ENCODE peak calls at places on chromosomes 11 and 22, in six cellular contexts. One of them, this sample, is unnamed.

GRCh38 chr11:46625406-46625805 is 8.1 kb downstream of the ATG13 start:
- DNase-seq in neural crest cell: no peak
- DNase-seq in T follicular helper cell: no peak
- DNase-seq in heart right ventricle: no peak
- DNase-seq in T-cell: no peak
- DNase-seq in naive thymus-derived CD8-positive, alpha-beta T cell: no peak
- DNase-seq in this sample: no peak

GRCh38 chr11:23311986-23312940 is 452.0 kb upstream of the CCDC179 start:
- DNase-seq in naive thymus-derived CD8-positive, alpha-beta T cell: no peak
- DNase-seq in heart right ventricle: no peak
- DNase-seq in neural crest cell: no peak
- DNase-seq in T-cell: no peak
- DNase-seq in T follicular helper cell: no peak
- DNase-seq in this sample: no peak

GRCh38 chr22:39877079-39877682 is 16.4 kb downstream of the ENTHD1 start:
- DNase-seq in heart right ventricle: no peak
- DNase-seq in neural crest cell: no peak
- DNase-seq in T follicular helper cell: no peak
- DNase-seq in naive thymus-derived CD8-positive, alpha-beta T cell: no peak
- DNase-seq in T-cell: no peak
- DNase-seq in this sample: no peak

GRCh38 chr11:93085097-93085496 is 112.7 kb downstream of the SLC36A4 start:
- DNase-seq in T follicular helper cell: no peak
- DNase-seq in neural crest cell: no peak
- DNase-seq in heart right ventricle: no peak
- DNase-seq in T-cell: no peak
- DNase-seq in naive thymus-derived CD8-positive, alpha-beta T cell: no peak
- DNase-seq in this sample: no peak

GRCh38 chr11:67369801-67370284 is 3.6 kb downstream of the CLCF1 start:
- DNase-seq in naive thymus-derived CD8-positive, alpha-beta T cell: no peak
- DNase-seq in neural crest cell: no peak
- DNase-seq in heart right ventricle: no peak
- DNase-seq in T follicular helper cell: no peak
- DNase-seq in T-cell: no peak
- DNase-seq in this sample: no peak

GRCh38 chr11:64967376-64967775 is 4.5 kb downstream of the MAJIN start:
- DNase-seq in T follicular helper cell: no peak
- DNase-seq in neural crest cell: no peak
- DNase-seq in T-cell: no peak
- DNase-seq in heart right ventricle: no peak
- DNase-seq in naive thymus-derived CD8-positive, alpha-beta T cell: no peak
- DNase-seq in this sample: no peak

GRCh38 chr11:72058416-72059034 is 21.8 kb downstream of the NUMA1 start:
- DNase-seq in heart right ventricle: no peak
- DNase-seq in neural crest cell: no peak
- DNase-seq in T-cell: no peak
- DNase-seq in naive thymus-derived CD8-positive, alpha-beta T cell: no peak
- DNase-seq in T follicular helper cell: no peak
- DNase-seq in this sample: no peak

GRCh38 chr11:74235121-74235520 is 64.0 kb downstream of the PPME1 start:
- DNase-seq in naive thymus-derived CD8-positive, alpha-beta T cell: no peak
- DNase-seq in neural crest cell: no peak
- DNase-seq in T-cell: no peak
- DNase-seq in T follicular helper cell: no peak
- DNase-seq in heart right ventricle: no peak
- DNase-seq in this sample: no peak

GRCh38 chr11:7924526-7924925 is 6.5 kb downstream of the OR10A6 start:
- DNase-seq in neural crest cell: no peak
- DNase-seq in naive thymus-derived CD8-positive, alpha-beta T cell: no peak
- DNase-seq in heart right ventricle: no peak
- DNase-seq in T-cell: no peak
- DNase-seq in T follicular helper cell: no peak
- DNase-seq in this sample: no peak

GRCh38 chr11:61635787-61636186 is 44.4 kb upstream of the DAGLA start:
- DNase-seq in neural crest cell: no peak
- DNase-seq in T follicular helper cell: no peak
- DNase-seq in heart right ventricle: no peak
- DNase-seq in naive thymus-derived CD8-positive, alpha-beta T cell: no peak
- DNase-seq in T-cell: no peak
- DNase-seq in this sample: no peak

GRCh38 chr22:48356731-48357130 is 1470.9 kb downstream of the BRD1 start:
- DNase-seq in neural crest cell: no peak
- DNase-seq in naive thymus-derived CD8-positive, alpha-beta T cell: no peak
- DNase-seq in T-cell: no peak
- DNase-seq in heart right ventricle: no peak
- DNase-seq in T follicular helper cell: no peak
- DNase-seq in this sample: no peak

GRCh38 chr22:41777749-41778395 is 22.6 kb upstream of the CCDC134 start:
- DNase-seq in naive thymus-derived CD8-positive, alpha-beta T cell: no peak
- DNase-seq in heart right ventricle: no peak
- DNase-seq in neural crest cell: no peak
- DNase-seq in T follicular helper cell: no peak
- DNase-seq in T-cell: no peak
- DNase-seq in this sample: no peak

GRCh38 chr11:66789097-66789890 is 53.9 kb upstream of the RCE1 start:
- DNase-seq in naive thymus-derived CD8-positive, alpha-beta T cell: no peak
- DNase-seq in T follicular helper cell: no peak
- DNase-seq in heart right ventricle: no peak
- DNase-seq in T-cell: no peak
- DNase-seq in neural crest cell: no peak
- DNase-seq in this sample: no peak

GRCh38 chr22:36858966-36859365 is 1.8 kb upstream of the NCF4 start:
- DNase-seq in neural crest cell: no peak
- DNase-seq in T-cell: no peak
- DNase-seq in heart right ventricle: no peak
- DNase-seq in naive thymus-derived CD8-positive, alpha-beta T cell: no peak
- DNase-seq in T follicular helper cell: no peak
- DNase-seq in this sample: no peak

GRCh38 chr22:23591203-23591791 is 11.2 kb upstream of the IGLL1 start:
- DNase-seq in T follicular helper cell: peak; percentile 23
- DNase-seq in heart right ventricle: peak; percentile 26
- DNase-seq in naive thymus-derived CD8-positive, alpha-beta T cell: peak; percentile 58
- DNase-seq in neural crest cell: peak; percentile 81
- DNase-seq in T-cell: peak; percentile 24
- DNase-seq in this sample: peak; percentile 69

GRCh38 chr22:29617922-29618629 is 14.6 kb downstream of the NF2 start:
- DNase-seq in naive thymus-derived CD8-positive, alpha-beta T cell: no peak
- DNase-seq in neural crest cell: no peak
- DNase-seq in T-cell: no peak
- DNase-seq in T follicular helper cell: no peak
- DNase-seq in heart right ventricle: no peak
- DNase-seq in this sample: no peak

GRCh38 chr11:84261707-84262106 is 975.5 kb upstream of the CCDC90B start:
- DNase-seq in naive thymus-derived CD8-positive, alpha-beta T cell: no peak
- DNase-seq in heart right ventricle: no peak
- DNase-seq in neural crest cell: no peak
- DNase-seq in T-cell: no peak
- DNase-seq in T follicular helper cell: no peak
- DNase-seq in this sample: no peak

GRCh38 chr11:128174465-128175101 is 412.8 kb downstream of the ETS1 start:
- DNase-seq in heart right ventricle: no peak
- DNase-seq in naive thymus-derived CD8-positive, alpha-beta T cell: no peak
- DNase-seq in T-cell: no peak
- DNase-seq in neural crest cell: no peak
- DNase-seq in T follicular helper cell: no peak
- DNase-seq in this sample: no peak

GRCh38 chr11:8021920-8022319 is 34.8 kb downstream of the EIF3F start:
- DNase-seq in naive thymus-derived CD8-positive, alpha-beta T cell: no peak
- DNase-seq in heart right ventricle: no peak
- DNase-seq in T-cell: no peak
- DNase-seq in T follicular helper cell: no peak
- DNase-seq in neural crest cell: no peak
- DNase-seq in this sample: no peak

GRCh38 chr11:108122166-108122628 is 830 bp downstream of the ACAT1 start:
- DNase-seq in T follicular helper cell: no peak
- DNase-seq in T-cell: no peak
- DNase-seq in naive thymus-derived CD8-positive, alpha-beta T cell: no peak
- DNase-seq in heart right ventricle: no peak
- DNase-seq in neural crest cell: no peak
- DNase-seq in this sample: no peak

GRCh38 chr11:830295-831131 is 2.2 kb upstream of the CD151 start:
- DNase-seq in T-cell: peak; percentile 40
- DNase-seq in T follicular helper cell: peak; percentile 33
- DNase-seq in neural crest cell: peak; percentile 62
- DNase-seq in heart right ventricle: peak; percentile 81
- DNase-seq in naive thymus-derived CD8-positive, alpha-beta T cell: peak; percentile 62
- DNase-seq in this sample: peak; percentile 90

GRCh38 chr11:3123761-3124733 is 41.1 kb downstream of the OSBPL5 start:
- DNase-seq in T follicular helper cell: no peak
- DNase-seq in naive thymus-derived CD8-positive, alpha-beta T cell: no peak
- DNase-seq in heart right ventricle: peak; percentile 63
- DNase-seq in neural crest cell: no peak
- DNase-seq in T-cell: no peak
- DNase-seq in this sample: peak; percentile 91

GRCh38 chr11:19025799-19026406 is 34.6 kb downstream of the MRGPRX2 start:
- DNase-seq in T follicular helper cell: no peak
- DNase-seq in heart right ventricle: peak; percentile 48
- DNase-seq in T-cell: no peak
- DNase-seq in neural crest cell: no peak
- DNase-seq in naive thymus-derived CD8-positive, alpha-beta T cell: no peak
- DNase-seq in this sample: no peak

This sample was measured in Right ventricle myocardium superior.